ENCODE peak calls at places on chromosomes 13 and 19, in six cellular contexts. Z, N, G, Q, V and X are unnamed samples.

GRCh38 chr19:49766007-49766937 is 529 bp upstream of the AP2A1 start:
- DNase-seq in Z (peak), N (peak), G (peak), Q (peak), V (peak), X (peak)

GRCh38 chr19:54465367-54466109 is 2.0 kb upstream of the LENG9 start:
- DNase-seq in Z (no peak), N (no peak), G (no peak), Q (no peak), V (no peak), X (no peak)

GRCh38 chr19:30074096-30074495 is 132.1 kb downstream of the URI1 start:
- DNase-seq in Z (no peak), N (no peak), G (no peak), Q (no peak), V (no peak), X (no peak)

GRCh38 chr13:28750187-28751045 is 31.6 kb upstream of the SLC46A3 start:
- DNase-seq in Z (no peak), N (no peak), G (no peak), Q (no peak), V (no peak), X (no peak)

GRCh38 chr13:29924482-29924884 is 74.1 kb upstream of the UBL3 start:
- DNase-seq in Z (no peak), N (no peak), G (no peak), Q (no peak), V (no peak), X (no peak)

GRCh38 chr19:51689751-51690358 is 3.3 kb upstream of the SPACA6 start:
- DNase-seq in Z (no peak), N (peak), G (no peak), Q (no peak), V (no peak), X (peak)

GRCh38 chr19:30690935-30691505 is 318.8 kb downstream of the ZNF536 start:
- DNase-seq in Z (no peak), N (no peak), G (no peak), Q (no peak), V (no peak), X (no peak)

GRCh38 chr13:111123221-111123620 is 8.1 kb downstream of the ARHGEF7 start:
- DNase-seq in Z (no peak), N (no peak), G (no peak), Q (no peak), V (no peak), X (no peak)

GRCh38 chr19:4523306-4524110 is 5.2 kb upstream of the PLIN4 start:
- DNase-seq in Z (peak), N (peak), G (peak), Q (peak), V (no peak), X (no peak)

GRCh38 chr13:38685974-38686571 is 804 bp upstream of the FREM2 start:
- DNase-seq in Z (no peak), N (no peak), G (no peak), Q (no peak), V (no peak), X (no peak)

GRCh38 chr19:14733574-14733973 is 43.7 kb downstream of the ZNF333 start:
- DNase-seq in Z (no peak), N (no peak), G (no peak), Q (no peak), V (no peak), X (no peak)